ENCODE peak calls at places on chromosomes 1 and 21, in four cellular contexts. R is LoVo, Y is substantia nigra, X is prostate gland. B is an unnamed sample.
A peak's percentile ranks its signal among the peaks of the same experiment; 100 is the strongest.

GRCh38 chr1:51729824-51730284 is 113.0 kb downstream of the OSBPL9 start:
- DNase-seq in R (peak; percentile 27), X (no peak), Y (no peak), B (peak; percentile 33)

GRCh38 chr1:30700528-30701265 is 22.7 kb downstream of the MATN1 start:
- DNase-seq in R (peak; percentile 38), X (no peak), Y (no peak), B (peak; percentile 92)

GRCh38 chr1:156938813-156939212 is 18.4 kb downstream of the LRRC71 start:
- DNase-seq in Y (no peak), R (no peak), X (no peak), B (no peak)

GRCh38 chr1:178898401-178898800 is 27.5 kb upstream of the ANGPTL1 start:
- DNase-seq in Y (no peak), R (no peak), X (no peak), B (no peak)

GRCh38 chr21:35011681-35012080 is 37.4 kb downstream of the RUNX1 start:
- DNase-seq in Y (no peak), X (no peak), R (no peak), B (peak; percentile 70)

GRCh38 chr21:15250384-15250783 is 185.6 kb upstream of the NRIP1 start:
- DNase-seq in Y (no peak), X (no peak), R (no peak), B (peak; percentile 10)

GRCh38 chr21:25313891-25314646 is 293.2 kb downstream of the MRPL39 start:
- DNase-seq in R (no peak), Y (no peak), X (no peak), B (peak; percentile 29)

GRCh38 chr1:113429461-113430153 is 39.3 kb downstream of the MAGI3 start:
- DNase-seq in R (no peak), X (no peak), Y (no peak), B (peak; percentile 80)

GRCh38 chr1:167460836-167461235 is 57.5 kb downstream of the CD247 start:
- DNase-seq in Y (no peak), X (no peak), R (no peak), B (no peak)

GRCh38 chr1:158930504-158930903 is 848 bp upstream of the PYHIN1 start:
- DNase-seq in Y (no peak), X (no peak), R (no peak), B (no peak)

GRCh38 chr1:54156986-54157385 is 4.2 kb upstream of the CDCP2 start:
- DNase-seq in X (no peak), Y (no peak), R (no peak), B (no peak)